ENCODE peak calls at places on chromosomes 5 and 9, in four cellular contexts. B is heart right ventricle; J is ovary; Z is CD8-positive, alpha-beta T cell. Y is an unnamed sample. For H3K4me1 and H3K9me3, the result is how much of the 10 kb centered on the place peaks cover.

GRCh38 chr9:109258619-109259321 is 62.1 kb downstream of the EPB41L4B start:
- DNase-seq in Z (no peak), J (peak), B (no peak), Y (no peak)

GRCh38 chr9:113388833-113389232 is 12.0 kb upstream of the HDHD3 start:
- DNase-seq in B (no peak), J (no peak), Z (no peak), Y (no peak)

GRCh38 chr9:125971895-125972729 is 224.9 kb downstream of the PBX3 start:
- DNase-seq in B (no peak), J (no peak), Z (no peak), Y (no peak)

GRCh38 chr9:113511856-113512761 is 48.6 kb downstream of the RGS3 start:
- DNase-seq in Z (peak), J (no peak), B (no peak), Y (peak)

GRCh38 chr5:79263290-79263689 is 27.4 kb downstream of the JMY start:
- DNase-seq in B (no peak), Z (no peak), J (no peak), Y (no peak)

GRCh38 chr5:94174748-94175411 is 433.5 kb upstream of the POU5F2 start:
- DNase-seq in Z (no peak), J (no peak), B (no peak), Y (no peak)

GRCh38 chr9:12773562-12773961 is 1.3 kb upstream of the LURAP1L start:
- DNase-seq in B (no peak), Z (no peak), J (no peak), Y (no peak)

GRCh38 chr9:13032585-13032984 is 246.9 kb downstream of the MPDZ start:
- DNase-seq in Z (no peak), J (no peak), B (no peak), Y (no peak)

GRCh38 chr9:113363336-113363735 is 13.4 kb downstream of the HDHD3 start:
- DNase-seq in B (no peak), J (no peak), Z (no peak), Y (no peak)

GRCh38 chr9:74951725-74952151 is 974 bp downstream of the C9orf40 start:
- DNase-seq in Z (peak), J (peak), B (peak), Y (peak)

GRCh38 chr9:32580631-32581300 is 7.8 kb upstream of the NDUFB6 start:
- DNase-seq in J (no peak), B (no peak), Z (no peak), Y (no peak)

GRCh38 chr5:32436553-32437262 is 7.8 kb downstream of the ZFR start:
- DNase-seq in J (no peak), Z (no peak), B (no peak), Y (no peak)

GRCh38 chr9:92030367-92030766 is 80.3 kb upstream of the ROR2 start:
- DNase-seq in J (no peak), B (no peak), Z (no peak), Y (no peak)

GRCh38 chr9:92033307-92033706 is 81.9 kb downstream of the SPTLC1 start:
- DNase-seq in J (no peak), Z (no peak), B (no peak), Y (no peak)

GRCh38 chr9:92032891-92033290 is 82.3 kb downstream of the SPTLC1 start:
- DNase-seq in J (no peak), B (no peak), Z (no peak), Y (no peak)

GRCh38 chr9:92026206-92027002 is 76.4 kb upstream of the ROR2 start:
- DNase-seq in B (no peak), Z (no peak), J (no peak), Y (no peak)

GRCh38 chr9:92029553-92029952 is 79.5 kb upstream of the ROR2 start:
- DNase-seq in B (no peak), Z (no peak), J (no peak), Y (no peak)
- TF ChIP-seq CTCF in B (no peak), Z (no peak), J (no peak), Y (no peak)

GRCh38 chr5:172840778-172841154 is 6.7 kb downstream of the ERGIC1 start:
- DNase-seq in B (no peak), J (no peak), Z (no peak), Y (peak)

GRCh38 chr5:172840077-172840777 is 6.2 kb downstream of the ERGIC1 start:
- DNase-seq in J (no peak), B (no peak), Z (no peak), Y (peak)

GRCh38 chr5:172838151-172838875 is 4.3 kb downstream of the ERGIC1 start:
- DNase-seq in J (no peak), Z (no peak), B (no peak), Y (peak)

GRCh38 chr5:172841258-172841657 is 7.2 kb downstream of the ERGIC1 start:
- DNase-seq in B (no peak), J (no peak), Z (no peak), Y (peak)

DNA sequence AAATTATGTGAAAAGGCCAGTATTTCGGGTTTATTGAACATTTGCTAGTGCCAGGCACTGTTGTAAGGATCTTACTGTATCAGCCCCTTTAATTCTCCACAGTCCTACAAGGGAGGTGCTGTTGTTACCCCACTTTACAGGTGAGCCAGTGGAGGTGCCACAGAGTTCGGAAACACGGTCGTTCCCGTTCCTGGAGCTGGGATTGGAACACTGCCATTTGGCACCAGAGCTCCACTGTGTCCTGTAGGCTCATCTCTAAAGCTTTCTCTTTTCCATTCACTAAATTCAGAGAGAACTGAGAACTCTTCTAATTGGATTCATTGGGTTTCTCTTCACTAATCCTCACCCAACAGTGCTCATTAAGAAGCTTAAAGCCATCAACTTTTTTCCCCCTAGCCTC is 5.6 kb downstream of the ERGIC1 start:
- DNase-seq in J (no peak), Z (no peak), B (no peak), Y (peak)
- H3K4me1 ChIP-seq in J (under half), Z (under half), B (half or more), Y (half or more)

DNA sequence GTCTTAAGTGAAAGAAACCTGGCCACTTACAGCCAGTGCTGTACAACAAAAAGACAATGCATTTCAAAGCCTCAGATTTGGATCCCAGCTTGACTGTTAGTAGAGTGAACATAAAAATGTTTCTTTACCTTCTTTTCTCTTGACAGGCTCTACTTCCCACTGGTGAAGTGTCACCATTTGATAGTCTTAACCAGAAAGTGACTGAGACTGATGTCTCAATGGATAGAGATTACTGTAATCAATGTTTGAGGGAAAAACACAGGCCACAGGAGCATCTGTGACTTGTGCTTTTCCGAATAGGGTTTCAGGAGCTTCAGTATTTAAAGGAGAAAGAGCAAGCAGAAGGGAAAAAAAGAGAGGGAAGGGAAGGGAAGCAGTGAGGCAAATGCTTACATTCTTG is 41.7 kb upstream of the STK32A start:
- DNase-seq in Z (no peak), J (no peak), B (no peak), Y (no peak)
- H3K9me3 ChIP-seq in Z (under half), J (under half), B (under half), Y (under half)

GRCh38 chr9:136779808-136780207 is 11.3 kb upstream of the TMEM141 start:
- DNase-seq in J (no peak), B (no peak), Z (no peak), Y (no peak)
- TF ChIP-seq CTCF in J (no peak), B (no peak), Z (no peak), Y (no peak)

DNA sequence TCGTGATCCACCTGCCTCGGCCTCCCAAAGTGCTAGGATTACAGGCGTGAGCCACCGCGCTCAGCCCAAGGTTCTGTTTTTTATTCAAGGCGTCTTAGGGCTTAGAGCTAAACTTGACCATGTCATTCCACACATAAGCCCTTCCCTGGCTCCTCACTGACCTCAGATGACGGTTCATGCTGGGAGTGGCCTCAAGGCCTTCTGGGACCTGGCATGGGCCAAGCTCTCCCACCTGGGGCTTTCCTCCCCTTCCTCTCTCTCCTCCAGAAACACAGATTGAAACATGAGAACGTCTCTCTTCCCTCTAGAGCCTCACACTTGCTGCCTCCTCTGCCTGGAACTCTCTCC is 155.5 kb upstream of the IER5L start:
- DNase-seq in B (no peak), J (no peak), Z (no peak), Y (no peak)
- H3K4me1 ChIP-seq in B (half or more), J (under half), Z (under half), Y (half or more)

Y was measured in spleen.